ENCODE peak calls at places on chromosomes 1 and 21, in four cellular contexts. One of them, this sample, is unnamed.

GRCh38 chr1:240906477-240906876 is 294.5 kb upstream of the GREM2 start:
- DNase-seq in progenitor cell of endocrine pancreas: no peak
- DNase-seq in SIG-M5: no peak
- DNase-seq in RWPE1: no peak
- DNase-seq in this sample: no peak

GRCh38 chr1:152442765-152443164 is 28.7 kb upstream of the CRNN start:
- DNase-seq in RWPE1: peak
- DNase-seq in progenitor cell of endocrine pancreas: no peak
- DNase-seq in SIG-M5: no peak
- DNase-seq in this sample: no peak

GRCh38 chr1:176795929-176796328 is 333.0 kb downstream of the PAPPA2 start:
- DNase-seq in SIG-M5: no peak
- DNase-seq in RWPE1: no peak
- DNase-seq in progenitor cell of endocrine pancreas: no peak
- DNase-seq in this sample: no peak

GRCh38 chr1:40385437-40386310 is 12.1 kb downstream of the SMAP2 start:
- DNase-seq in progenitor cell of endocrine pancreas: no peak
- DNase-seq in RWPE1: no peak
- DNase-seq in SIG-M5: peak
- DNase-seq in this sample: no peak

GRCh38 chr1:152582647-152583046 is 2.3 kb upstream of the LCE3D start:
- DNase-seq in SIG-M5: no peak
- DNase-seq in RWPE1: peak
- DNase-seq in progenitor cell of endocrine pancreas: no peak
- DNase-seq in this sample: no peak

GRCh38 chr1:167369933-167370332 is 148.4 kb downstream of the CD247 start:
- DNase-seq in progenitor cell of endocrine pancreas: no peak
- DNase-seq in SIG-M5: no peak
- DNase-seq in RWPE1: no peak
- DNase-seq in this sample: no peak

GRCh38 chr1:36652011-36652410 is 169.3 kb upstream of the CSF3R start:
- DNase-seq in progenitor cell of endocrine pancreas: no peak
- DNase-seq in RWPE1: no peak
- DNase-seq in SIG-M5: no peak
- DNase-seq in this sample: no peak

GRCh38 chr1:161953256-161953920 is 70.3 kb downstream of the OLFML2B start:
- DNase-seq in SIG-M5: no peak
- DNase-seq in RWPE1: no peak
- DNase-seq in progenitor cell of endocrine pancreas: no peak
- DNase-seq in this sample: no peak

GRCh38 chr1:1333551-1334241 is 2.6 kb downstream of the TAS1R3 start:
- DNase-seq in SIG-M5: no peak
- DNase-seq in progenitor cell of endocrine pancreas: no peak
- DNase-seq in RWPE1: no peak
- DNase-seq in this sample: no peak

GRCh38 chr1:23561813-23562100 is 2.5 kb upstream of the ID3 start:
- DNase-seq in RWPE1: no peak
- DNase-seq in SIG-M5: no peak
- DNase-seq in progenitor cell of endocrine pancreas: no peak
- DNase-seq in this sample: no peak

GRCh38 chr1:236142358-236143103 is at the start of gene GPR137B:
- DNase-seq in progenitor cell of endocrine pancreas: no peak
- DNase-seq in SIG-M5: peak
- DNase-seq in RWPE1: peak
- DNase-seq in this sample: peak

GRCh38 chr1:160353223-160353622 is 10.0 kb downstream of the NCSTN start:
- DNase-seq in progenitor cell of endocrine pancreas: no peak
- DNase-seq in SIG-M5: no peak
- DNase-seq in RWPE1: no peak
- DNase-seq in this sample: no peak

GRCh38 chr1:116318897-116319296 is 54.1 kb upstream of the ATP1A1 start:
- DNase-seq in progenitor cell of endocrine pancreas: no peak
- DNase-seq in RWPE1: no peak
- DNase-seq in SIG-M5: no peak
- DNase-seq in this sample: no peak

GRCh38 chr1:115463347-115463746 is 125.3 kb upstream of the NGF start:
- DNase-seq in SIG-M5: no peak
- DNase-seq in RWPE1: no peak
- DNase-seq in progenitor cell of endocrine pancreas: no peak
- DNase-seq in this sample: no peak

GRCh38 chr1:234231061-234231892 is 142.0 kb upstream of the COA6 start:
- DNase-seq in RWPE1: no peak
- DNase-seq in progenitor cell of endocrine pancreas: no peak
- DNase-seq in SIG-M5: no peak
- DNase-seq in this sample: no peak

GRCh38 chr1:84508510-84508909 is 2.1 kb upstream of the GNG5 start:
- DNase-seq in progenitor cell of endocrine pancreas: no peak
- DNase-seq in SIG-M5: no peak
- DNase-seq in RWPE1: no peak
- DNase-seq in this sample: no peak

GRCh38 chr21:45927851-45928850 is 53.4 kb upstream of the COL6A1 start:
- DNase-seq in SIG-M5: no peak
- DNase-seq in progenitor cell of endocrine pancreas: no peak
- DNase-seq in RWPE1: no peak
- DNase-seq in this sample: no peak

GRCh38 chr1:100936194-100936967 is 40.5 kb downstream of the SLC30A7 start:
- DNase-seq in RWPE1: no peak
- DNase-seq in progenitor cell of endocrine pancreas: no peak
- DNase-seq in SIG-M5: peak
- DNase-seq in this sample: no peak

GRCh38 chr1:157652859-157653493 is 47.6 kb downstream of the FCRL3 start:
- DNase-seq in SIG-M5: peak
- DNase-seq in progenitor cell of endocrine pancreas: no peak
- DNase-seq in RWPE1: no peak
- DNase-seq in this sample: no peak

GRCh38 chr1:63916485-63917360 is 142.9 kb downstream of the ROR1 start:
- DNase-seq in SIG-M5: no peak
- DNase-seq in progenitor cell of endocrine pancreas: no peak
- DNase-seq in RWPE1: no peak
- DNase-seq in this sample: no peak

GRCh38 chr1:62318320-62318755 is 896 bp downstream of the KANK4 start:
- DNase-seq in RWPE1: no peak
- DNase-seq in SIG-M5: no peak
- DNase-seq in progenitor cell of endocrine pancreas: no peak
- DNase-seq in this sample: peak

GRCh38 chr1:100896481-100896982 is 642 bp downstream of the SLC30A7 start:
- DNase-seq in SIG-M5: no peak
- DNase-seq in progenitor cell of endocrine pancreas: no peak
- DNase-seq in RWPE1: peak
- DNase-seq in this sample: peak

GRCh38 chr1:206821493-206821892 is 43.9 kb upstream of the IL20 start:
- DNase-seq in progenitor cell of endocrine pancreas: no peak
- DNase-seq in RWPE1: no peak
- DNase-seq in SIG-M5: no peak
- DNase-seq in this sample: no peak

GRCh38 chr1:56098956-56099355 is 480.4 kb downstream of the PLPP3 start:
- DNase-seq in RWPE1: no peak
- DNase-seq in SIG-M5: no peak
- DNase-seq in progenitor cell of endocrine pancreas: no peak
- DNase-seq in this sample: no peak